ENCODE peak calls at places on chromosomes 12 and 14, in eight cellular contexts. K, B, Z, U, H, P, W and C are unnamed samples.

GRCh38 chr12:89775336-89776005 is 66.8 kb upstream of the ATP2B1 start:
- DNase-seq in K (no peak), B (no peak), Z (no peak), U (no peak), H (no peak), P (no peak), W (no peak), C (no peak)

GRCh38 chr12:119788783-119789182 is 88.3 kb downstream of the CIT start:
- DNase-seq in K (peak; percentile 32), B (no peak), Z (no peak), U (no peak), H (no peak), P (no peak), W (no peak), C (no peak)

GRCh38 chr12:6965026-6965661 is 5.3 kb downstream of the PHB2 start:
- DNase-seq in K (peak; percentile 80), B (peak; percentile 87), Z (peak; percentile 89), U (peak; percentile 80), H (peak; percentile 90), P (peak; percentile 71), W (peak; percentile 90), C (peak; percentile 89)

GRCh38 chr12:31004666-31005065 is 69.0 kb upstream of the DDX11 start:
- DNase-seq in K (no peak), B (no peak), Z (no peak), U (no peak), H (no peak), P (no peak), W (no peak), C (no peak)

GRCh38 chr14:54756656-54757392 is 145.8 kb downstream of the GCH1 start:
- DNase-seq in K (no peak), B (no peak), Z (no peak), U (no peak), H (no peak), P (no peak), W (no peak), C (no peak)

GRCh38 chr14:102891556-102891955 is 30.9 kb upstream of the AMN start:
- DNase-seq in K (peak; percentile 43), B (no peak), Z (no peak), U (no peak), H (no peak), P (no peak), W (no peak), C (no peak)

GRCh38 chr12:16955083-16955657 is 349.2 kb upstream of the LMO3 start:
- DNase-seq in K (no peak), B (no peak), Z (no peak), U (no peak), H (no peak), P (no peak), W (no peak), C (no peak)

GRCh38 chr12:68899251-68899771 is 33.7 kb downstream of the CPM start:
- DNase-seq in K (peak; percentile 87), B (no peak), Z (no peak), U (no peak), H (no peak), P (no peak), W (no peak), C (no peak)

GRCh38 chr14:58082491-58083098 is 69.4 kb downstream of the ARMH4 start:
- DNase-seq in K (peak; percentile 74), B (no peak), Z (no peak), U (no peak), H (no peak), P (no peak), W (no peak), C (no peak)

GRCh38 chr14:20591235-20591634 is at the start of gene RNASE12:
- DNase-seq in K (no peak), B (no peak), Z (no peak), U (no peak), H (no peak), P (no peak), W (no peak), C (no peak)

GRCh38 chr14:30138517-30138916 is 210.9 kb upstream of the PRKD1 start:
- DNase-seq in K (peak; percentile 17), B (no peak), Z (no peak), U (peak; percentile 7), H (no peak), P (no peak), W (no peak), C (no peak)

GRCh38 chr14:79011091-79011919 is 841.1 kb downstream of the NRXN3 start:
- DNase-seq in K (peak; percentile 79), B (no peak), Z (peak; percentile 45), U (no peak), H (no peak), P (peak; percentile 4), W (peak; percentile 77), C (peak; percentile 37)